ENCODE peak calls at places on chromosomes 11 and 22, in seven cellular contexts. B is RPMI8226, V is left ventricle myocardium superior, W is HEK293T, Y is NCI-H2081, D is nucleus accumbens, G is sciatic nerve. E is an unnamed sample.

GRCh38 chr11:128878455-128878854 is 11.4 kb upstream of the KCNJ1 start:
- DNase-seq in B (no peak), V (no peak), W (no peak), Y (no peak), D (no peak), G (no peak), E (no peak)

GRCh38 chr22:36359172-36359973 is 28.4 kb downstream of the MYH9 start:
- DNase-seq in B (peak; percentile 50), V (no peak), W (no peak), Y (peak; percentile 59), D (no peak), G (no peak), E (peak; percentile 77)

GRCh38 chr11:72221386-72221785 is 3.2 kb upstream of the INPPL1 start:
- DNase-seq in B (no peak), V (peak; percentile 44), W (no peak), Y (no peak), D (no peak), G (no peak), E (no peak)

GRCh38 chr22:50129121-50129734 is 39.4 kb downstream of the MOV10L1 start:
- DNase-seq in B (no peak), V (no peak), W (no peak), Y (no peak), D (no peak), G (no peak), E (no peak)

GRCh38 chr22:37479196-37479595 is 7.0 kb downstream of the MFNG start:
- DNase-seq in B (no peak), V (no peak), W (no peak), Y (no peak), D (no peak), G (no peak), E (no peak)

GRCh38 chr11:35109827-35110226 is 29.1 kb upstream of the CD44 start:
- DNase-seq in B (no peak), V (no peak), W (no peak), Y (no peak), D (no peak), G (no peak), E (no peak)

GRCh38 chr11:93487032-93487483 is 56.1 kb downstream of the SMCO4 start:
- DNase-seq in B (no peak), V (no peak), W (peak; percentile 15), Y (peak; percentile 39), D (no peak), G (no peak), E (no peak)

GRCh38 chr22:19980766-19981165 is 35.9 kb downstream of the ARVCF start:
- DNase-seq in B (no peak), V (peak; percentile 27), W (no peak), Y (no peak), D (no peak), G (no peak), E (no peak)

GRCh38 chr11:44319170-44319551 is 9.2 kb upstream of the ALX4 start:
- DNase-seq in B (no peak), V (no peak), W (no peak), Y (no peak), D (no peak), G (no peak), E (no peak)

GRCh38 chr22:39567135-39567946 is 3.2 kb upstream of the CACNA1I start:
- DNase-seq in B (peak; percentile 77), V (no peak), W (no peak), Y (no peak), D (no peak), G (no peak), E (no peak)

GRCh38 chr22:23119492-23120414 is 22.0 kb downstream of the RSPH14 start:
- DNase-seq in B (no peak), V (no peak), W (no peak), Y (no peak), D (no peak), G (no peak), E (peak; percentile 55)

GRCh38 chr11:46490576-46491100 is 99.1 kb upstream of the CHRM4 start:
- DNase-seq in B (no peak), V (no peak), W (no peak), Y (no peak), D (no peak), G (no peak), E (no peak)

GRCh38 chr11:18789942-18790341 is 1.7 kb downstream of the PTPN5 start:
- DNase-seq in B (no peak), V (no peak), W (no peak), Y (no peak), D (no peak), G (no peak), E (no peak)

GRCh38 chr22:20130319-20130718 is 1.3 kb upstream of the ZDHHC8 start:
- DNase-seq in B (peak; percentile 33), V (no peak), W (no peak), Y (peak; percentile 25), D (no peak), G (no peak), E (no peak)

GRCh38 chr22:31093956-31094622 is 13.0 kb downstream of the SMTN start:
- DNase-seq in B (peak; percentile 78), V (peak; percentile 90), W (no peak), Y (no peak), D (no peak), G (peak; percentile 58), E (no peak)

GRCh38 chr11:11155962-11156815 is 196.9 kb downstream of the CSNK2A3 start:
- DNase-seq in B (no peak), V (no peak), W (peak; percentile 75), Y (no peak), D (no peak), G (no peak), E (peak; percentile 61)

GRCh38 chr11:112253605-112254242 is 6.9 kb downstream of the PLET1 start:
- DNase-seq in B (no peak), V (no peak), W (no peak), Y (no peak), D (no peak), G (no peak), E (no peak)

GRCh38 chr11:44911031-44911814 is 39.5 kb downstream of the TP53I11 start:
- DNase-seq in B (peak; percentile 83), V (peak; percentile 78), W (peak; percentile 80), Y (peak; percentile 82), D (peak; percentile 46), G (peak; percentile 95), E (peak; percentile 89)

GRCh38 chr22:48404801-48405447 is 1422.7 kb downstream of the BRD1 start:
- DNase-seq in B (no peak), V (no peak), W (no peak), Y (no peak), D (no peak), G (no peak), E (no peak)

GRCh38 chr11:78417175-78417887 is at the start of gene GAB2:
- DNase-seq in B (peak; percentile 57), V (no peak), W (peak; percentile 12), Y (peak; percentile 53), D (peak; percentile 64), G (no peak), E (no peak)

GRCh38 chr22:30790366-30790765 is 95.7 kb downstream of the OSBP2 start:
- DNase-seq in B (no peak), V (no peak), W (no peak), Y (no peak), D (no peak), G (no peak), E (no peak)

GRCh38 chr11:64305691-64306562 is 603 bp downstream of the ESRRA start:
- DNase-seq in B (peak; percentile 95), V (peak; percentile 83), W (no peak), Y (peak; percentile 47), D (peak; percentile 48), G (peak; percentile 86), E (no peak)

GRCh38 chr11:66609951-66610617 is 6.3 kb upstream of the RBM14 start:
- DNase-seq in B (no peak), V (no peak), W (no peak), Y (no peak), D (no peak), G (no peak), E (no peak)

GRCh38 chr22:35230839-35231584 is 26.3 kb upstream of the HMGXB4 start:
- DNase-seq in B (no peak), V (no peak), W (no peak), Y (peak; percentile 71), D (no peak), G (no peak), E (no peak)

GRCh38 chr22:38267086-38267485 is 5.7 kb downstream of the TMEM184B start:
- DNase-seq in B (no peak), V (no peak), W (no peak), Y (no peak), D (no peak), G (no peak), E (no peak)

GRCh38 chr11:94746721-94747120 is 21.4 kb upstream of the AMOTL1 start:
- DNase-seq in B (no peak), V (no peak), W (no peak), Y (no peak), D (no peak), G (no peak), E (no peak)

GRCh38 chr22:40056163-40056958 is 61.6 kb downstream of the FAM83F start:
- DNase-seq in B (no peak), V (no peak), W (no peak), Y (no peak), D (no peak), G (no peak), E (no peak)

GRCh38 chr11:94602430-94603372 is 35.5 kb downstream of the PIWIL4 start:
- DNase-seq in B (peak; percentile 19), V (peak; percentile 58), W (peak; percentile 25), Y (no peak), D (no peak), G (peak; percentile 78), E (peak; percentile 44)

GRCh38 chr11:66498508-66498907 is 11.9 kb upstream of the BBS1 start:
- DNase-seq in B (no peak), V (no peak), W (no peak), Y (no peak), D (no peak), G (no peak), E (no peak)

GRCh38 chr22:23820748-23821211 is 18.0 kb downstream of the DERL3 start:
- DNase-seq in B (no peak), V (peak; percentile 18), W (no peak), Y (no peak), D (no peak), G (no peak), E (no peak)

GRCh38 chr11:65864758-65865471 is 4.7 kb downstream of the MUS81 start:
- DNase-seq in B (no peak), V (peak; percentile 24), W (no peak), Y (no peak), D (no peak), G (no peak), E (no peak)

GRCh38 chr22:35523167-35523928 is 17.3 kb upstream of the RASD2 start:
- DNase-seq in B (peak; percentile 82), V (no peak), W (no peak), Y (peak; percentile 78), D (no peak), G (no peak), E (no peak)

GRCh38 chr11:12829131-12829530 is 154.9 kb downstream of the TEAD1 start:
- DNase-seq in B (no peak), V (no peak), W (no peak), Y (peak; percentile 24), D (no peak), G (no peak), E (no peak)

GRCh38 chr11:15585587-15586331 is 471.0 kb downstream of the INSC start:
- DNase-seq in B (no peak), V (no peak), W (no peak), Y (no peak), D (no peak), G (no peak), E (no peak)

GRCh38 chr11:82831364-82831763 is 68.9 kb downstream of the PRCP start:
- DNase-seq in B (no peak), V (no peak), W (no peak), Y (no peak), D (no peak), G (no peak), E (no peak)

GRCh38 chr22:46674367-46674781 is 54.2 kb downstream of the GRAMD4 start:
- DNase-seq in B (no peak), V (peak; percentile 77), W (no peak), Y (no peak), D (no peak), G (peak; percentile 78), E (peak; percentile 82)

GRCh38 chr11:33797879-33798278 is 23.6 kb upstream of the FBXO3 start:
- DNase-seq in B (no peak), V (no peak), W (no peak), Y (no peak), D (no peak), G (no peak), E (no peak)

E was measured in GM13976.